ENCODE peak calls at places on chromosomes 5 and 9, in seven cellular contexts. M is transverse colon; A is astrocyte; H is neural crest cell; N is activated CD8-positive, alpha-beta T cell treated with anti-CD3 and anti-CD28 coated beads for 36 hours; O is heart right ventricle; E is colonic mucosa. U is an unnamed sample.
A peak's percentile ranks its signal among the peaks of the same experiment; 100 is the strongest.

GRCh38 chr5:127337876-127338275 is 47.3 kb downstream of the MEGF10 start:
- DNase-seq in A (no peak), E (no peak), H (no peak), M (no peak), N (no peak), O (no peak), U (no peak)

GRCh38 chr5:95884511-95884910 is 62.0 kb upstream of the GLRX start:
- DNase-seq in H (no peak), A (no peak), O (no peak), M (no peak), N (no peak), E (no peak), U (no peak)

GRCh38 chr9:76585487-76586459 is 126.8 kb downstream of the GCNT1 start:
- DNase-seq in M (no peak), O (no peak), H (no peak), N (no peak), E (peak; percentile 54), A (no peak), U (no peak)

GRCh38 chr5:44388504-44389409 is 463 bp downstream of the FGF10 start:
- DNase-seq in M (no peak), N (no peak), H (peak; percentile 18), A (no peak), E (no peak), O (no peak), U (no peak)

GRCh38 chr5:127076730-127077129 is 3.4 kb upstream of the C5orf63 start:
- DNase-seq in H (no peak), O (peak; percentile 20), E (peak; percentile 30), N (no peak), A (peak; percentile 20), M (no peak), U (no peak)

GRCh38 chr5:77211013-77211690 is 672 bp downstream of the PDE8B start:
- DNase-seq in H (no peak), A (no peak), N (no peak), O (no peak), M (no peak), E (no peak), U (peak; percentile 40)

GRCh38 chr9:101366038-101366756 is 18.6 kb downstream of the BAAT start:
- DNase-seq in O (no peak), A (peak; percentile 43), E (no peak), M (no peak), H (no peak), N (no peak), U (no peak)

GRCh38 chr5:463952-464351 is 21.0 kb downstream of the EXOC3 start:
- DNase-seq in H (no peak), E (no peak), M (peak; percentile 15), O (no peak), N (peak; percentile 81), A (no peak), U (no peak)

GRCh38 chr9:98240475-98240874 is 15.0 kb downstream of the TBC1D2 start:
- DNase-seq in E (no peak), H (no peak), O (no peak), M (no peak), N (no peak), A (no peak), U (no peak)

GRCh38 chr9:98236881-98237487 is 18.5 kb downstream of the TBC1D2 start:
- DNase-seq in N (no peak), H (no peak), E (no peak), M (peak; percentile 67), O (no peak), A (no peak), U (no peak)

GRCh38 chr9:98241357-98242104 is 13.9 kb downstream of the TBC1D2 start:
- DNase-seq in O (no peak), A (no peak), N (no peak), M (no peak), H (no peak), E (no peak), U (no peak)
- TF ChIP-seq CTCF in O (no peak), A (no peak), N (no peak), M (no peak), H (no peak), E (no peak), U (no peak)

DNA sequence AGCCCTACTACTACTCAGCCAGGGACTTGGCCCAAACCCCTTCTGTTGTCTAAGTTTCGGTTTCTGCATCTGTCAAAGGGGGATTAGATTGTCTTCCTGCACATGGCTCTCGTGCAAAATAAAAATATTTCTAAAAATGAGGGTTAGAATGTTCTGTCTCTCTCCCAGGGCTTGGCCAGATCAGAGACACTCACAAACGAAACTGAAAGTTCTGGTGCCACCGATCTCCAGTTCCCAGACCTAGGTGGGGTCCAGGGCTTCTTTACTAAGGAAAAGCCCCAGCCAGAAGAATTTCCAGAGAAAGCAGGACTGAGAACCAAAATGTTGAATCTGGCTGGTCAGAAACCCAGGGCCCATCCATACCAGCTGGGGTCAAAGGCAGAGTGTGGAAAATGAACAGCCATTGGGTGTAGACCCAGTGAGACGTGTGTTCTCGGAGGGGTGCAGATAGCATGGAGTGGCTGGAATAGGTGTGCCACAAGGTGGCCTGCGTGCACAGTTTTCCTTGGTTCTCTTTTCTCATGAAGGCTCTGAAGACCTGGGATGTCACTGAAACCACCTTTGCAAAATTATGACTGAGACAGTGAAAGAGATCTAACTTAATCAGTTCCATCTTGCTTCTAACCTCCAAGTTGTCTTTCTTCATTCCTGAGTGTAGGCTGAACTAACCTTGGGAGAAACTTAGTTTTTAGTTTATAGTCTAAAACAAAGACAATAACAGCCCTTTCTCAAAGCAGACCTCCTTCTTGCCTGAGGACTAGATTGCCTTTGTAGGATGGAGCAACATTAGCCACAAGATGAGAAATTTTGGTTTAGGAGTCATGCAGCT is 2.2 kb upstream of the SLC23A1 start:
- DNase-seq in M (peak; percentile 51), E (no peak), O (no peak), A (no peak), N (no peak), H (no peak), U (no peak)
- TF ChIP-seq CTCF in M (peak; percentile 27), E (no peak), O (no peak), A (no peak), N (no peak), H (no peak), U (no peak)

GRCh38 chr5:67793418-67793817 is 422.1 kb upstream of the PIK3R1 start:
- DNase-seq in E (no peak), M (no peak), H (no peak), A (no peak), O (no peak), N (no peak), U (no peak)
- TF ChIP-seq CTCF in E (no peak), M (no peak), H (no peak), A (no peak), O (no peak), N (no peak), U (no peak)

GRCh38 chr5:59661939-59662615 is 231.4 kb downstream of the PDE4D start:
- DNase-seq in H (no peak), E (no peak), O (no peak), A (peak; percentile 70), N (peak; percentile 5), M (no peak), U (no peak)
- TF ChIP-seq CTCF in H (no peak), E (no peak), O (no peak), A (no peak), N (no peak), M (no peak), U (no peak)

GRCh38 chr9:130451509-130452388 is 7.0 kb downstream of the ASS1 start:
- DNase-seq in A (peak; percentile 89), O (peak; percentile 88), E (peak; percentile 91), M (peak; percentile 87), N (peak; percentile 51), H (no peak), U (peak; percentile 96)
- TF ChIP-seq CTCF in A (peak; percentile 37), O (peak; percentile 18), E (peak; percentile 30), M (peak; percentile 41), N (peak; percentile 60), H (peak; percentile 70), U (peak; percentile 82)

GRCh38 chr5:138542956-138543729 is at the start of gene ETF1:
- DNase-seq in O (peak; percentile 100), E (peak; percentile 100), A (peak; percentile 98), N (peak; percentile 100), M (peak; percentile 100), H (peak; percentile 99), U (peak; percentile 99)

GRCh38 chr5:138542120-138542955 is 698 bp downstream of the ETF1 start:
- DNase-seq in H (no peak), O (no peak), A (no peak), M (peak; percentile 21), N (peak; percentile 17), E (peak; percentile 31), U (peak; percentile 24)

GRCh38 chr5:138544171-138545134 is 1.4 kb upstream of the ETF1 start:
- DNase-seq in H (no peak), M (peak; percentile 20), O (no peak), A (no peak), E (peak; percentile 27), N (peak; percentile 37), U (no peak)

GRCh38 chr5:138541511-138541910 is 1.5 kb downstream of the ETF1 start:
- DNase-seq in O (no peak), M (no peak), H (no peak), A (no peak), N (no peak), E (no peak), U (no peak)

GRCh38 chr5:138543730-138544104 is 681 bp upstream of the ETF1 start:
- DNase-seq in M (no peak), O (no peak), N (no peak), A (peak; percentile 80), H (no peak), E (no peak), U (no peak)
- TF ChIP-seq CTCF in M (no peak), O (no peak), N (no peak), A (no peak), H (no peak), E (no peak), U (no peak)

DNA sequence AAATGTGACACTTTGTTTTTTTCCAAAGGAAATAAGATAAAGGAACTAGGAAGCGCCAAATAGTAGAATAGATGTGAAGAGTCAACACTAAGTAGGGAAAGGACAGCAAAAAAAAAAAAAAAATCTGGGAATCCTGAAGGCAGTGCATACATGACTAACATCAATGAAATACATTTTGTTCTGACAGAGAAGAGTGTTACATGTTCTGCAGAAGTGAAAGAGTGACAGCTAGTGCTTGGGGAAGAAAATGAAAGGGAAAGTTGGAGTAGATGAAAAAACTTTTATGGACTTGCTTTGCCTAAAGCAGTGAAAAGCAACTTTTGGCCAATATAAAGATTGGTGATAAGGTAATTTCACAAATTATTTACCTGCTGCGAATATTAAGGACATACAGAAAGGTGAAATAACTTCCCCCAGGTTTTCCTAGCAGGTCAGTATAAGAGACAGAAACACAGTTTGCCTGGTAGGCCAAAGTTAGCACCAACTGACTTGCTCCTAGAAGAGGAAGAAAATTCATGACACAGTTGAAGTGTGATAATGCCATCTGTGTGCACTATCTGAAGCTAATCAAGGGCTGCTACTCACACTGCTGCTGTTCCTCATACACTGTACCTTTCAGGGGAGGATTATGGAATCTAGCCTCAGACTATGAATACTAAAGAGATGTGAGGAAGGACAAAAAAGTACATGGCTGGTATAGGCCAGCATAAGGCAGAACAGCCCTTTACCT is 38.6 kb downstream of the RANBP6 start:
- DNase-seq in N (no peak), E (no peak), A (no peak), H (no peak), M (no peak), O (no peak), U (no peak)
- TF ChIP-seq CTCF in N (no peak), E (no peak), A (no peak), H (no peak), M (no peak), O (no peak), U (no peak)

GRCh38 chr9:109975574-109976327 is 195.8 kb downstream of the PALM2AKAP2 start:
- DNase-seq in M (no peak), E (no peak), O (no peak), N (no peak), H (no peak), A (peak; percentile 98), U (no peak)
- TF ChIP-seq CTCF in M (no peak), E (no peak), O (no peak), N (no peak), H (no peak), A (no peak), U (no peak)

U was measured in mesothelial cell of epicardium.